ENCODE peak calls at places on chromosomes 4 and X, in four cellular contexts. K, I, N and H are unnamed samples.
A peak's percentile ranks its signal among the peaks of the same experiment; 100 is the strongest.

GRCh38 chr4:51942108-51942832 is 77.9 kb downstream of the LRRC66 start:
- DNase-seq in N (no peak), I (peak; percentile 12), K (no peak), H (peak; percentile 30)

GRCh38 chr4:186557486-186557885 is 2.1 kb upstream of the MTNR1A start:
- DNase-seq in K (no peak), N (no peak), I (peak; percentile 40), H (no peak)

GRCh38 chrX:138128025-138128671 is 562.2 kb downstream of the ZIC3 start:
- DNase-seq in N (no peak), I (no peak), K (no peak), H (no peak)

GRCh38 chr4:8427761-8428287 is 12.7 kb downstream of the ACOX3 start:
- DNase-seq in N (no peak), K (peak; percentile 34), I (peak; percentile 46), H (no peak)

GRCh38 chr4:75545526-75545925 is 10.3 kb upstream of the ODAPH start:
- DNase-seq in K (no peak), I (peak; percentile 1), N (no peak), H (no peak)

GRCh38 chr4:48372272-48372671 is 30.9 kb downstream of the SLAIN2 start:
- DNase-seq in I (no peak), N (no peak), K (no peak), H (no peak)

GRCh38 chr4:113869743-113870375 is 108.3 kb upstream of the CAMK2D start:
- DNase-seq in K (peak; percentile 85), N (no peak), I (peak; percentile 39), H (peak; percentile 92)

GRCh38 chr4:13427599-13428325 is 56.4 kb downstream of the RAB28 start:
- DNase-seq in K (no peak), N (no peak), I (no peak), H (no peak)

GRCh38 chr4:27684501-27685077 is 823.9 kb downstream of the STIM2 start:
- DNase-seq in K (peak; percentile 34), N (peak; percentile 56), I (no peak), H (peak; percentile 10)

GRCh38 chr4:6755088-6755753 is 27.3 kb upstream of the KIAA0232 start:
- DNase-seq in I (no peak), K (no peak), N (no peak), H (no peak)

GRCh38 chr4:150781108-150781663 is 199.2 kb downstream of the MAB21L2 start:
- DNase-seq in K (no peak), I (no peak), N (no peak), H (no peak)

GRCh38 chrX:45806410-45807121 is 605.9 kb upstream of the DIPK2B start:
- DNase-seq in K (peak; percentile 67), I (peak; percentile 62), N (no peak), H (peak; percentile 32)

GRCh38 chr4:100983426-100983825 is 363.9 kb downstream of the PPP3CA start:
- DNase-seq in I (peak; percentile 30), N (no peak), K (no peak), H (no peak)

GRCh38 chr4:41913509-41913908 is 21.7 kb upstream of the TMEM33 start:
- DNase-seq in N (no peak), I (peak; percentile 7), K (no peak), H (no peak)

GRCh38 chr4:41661447-41662076 is 87.0 kb downstream of the PHOX2B start:
- DNase-seq in K (peak; percentile 64), I (peak; percentile 31), N (peak; percentile 69), H (no peak)

GRCh38 chrX:120021927-120022326 is 55.6 kb downstream of the RHOXF2B start:
- DNase-seq in I (no peak), K (no peak), N (no peak), H (no peak)

GRCh38 chr4:131137196-131137595 is 2011.9 kb upstream of the PCDH10 start:
- DNase-seq in I (no peak), N (no peak), K (no peak), H (peak; percentile 72)

GRCh38 chr4:76960014-76960413 is 10.5 kb downstream of the SEPTIN11 start:
- DNase-seq in N (no peak), K (peak; percentile 21), I (no peak), H (peak; percentile 87)

GRCh38 chr4:985123-985830 is 1.6 kb upstream of the IDUA start:
- DNase-seq in K (peak; percentile 84), N (peak; percentile 94), I (no peak), H (no peak)

GRCh38 chr4:140851032-140851636 is 94.9 kb upstream of the TBC1D9 start:
- DNase-seq in K (peak; percentile 34), N (no peak), I (peak; percentile 45), H (peak; percentile 6)

GRCh38 chr4:184329235-184330007 is 111.7 kb upstream of the ENPP6 start:
- DNase-seq in N (no peak), I (no peak), K (no peak), H (no peak)

GRCh38 chr4:14368391-14368790 is 633.9 kb upstream of the CPEB2 start:
- DNase-seq in I (no peak), N (no peak), K (no peak), H (no peak)

GRCh38 chrX:39262641-39263040 is 461.4 kb downstream of the MID1IP1 start:
- DNase-seq in K (no peak), N (no peak), I (no peak), H (no peak)

GRCh38 chr4:141329174-141329569 is 108.5 kb downstream of the ZNF330 start:
- DNase-seq in K (no peak), I (peak; percentile 88), N (no peak), H (no peak)

GRCh38 chrX:47184486-47184885 is 9.1 kb upstream of the UBA1 start:
- DNase-seq in K (no peak), I (no peak), N (no peak), H (no peak)

GRCh38 chr4:143337600-143338287 is 1.1 kb downstream of the GAB1 start:
- DNase-seq in I (peak; percentile 34), K (peak; percentile 13), N (peak; percentile 74), H (no peak)

DNA sequence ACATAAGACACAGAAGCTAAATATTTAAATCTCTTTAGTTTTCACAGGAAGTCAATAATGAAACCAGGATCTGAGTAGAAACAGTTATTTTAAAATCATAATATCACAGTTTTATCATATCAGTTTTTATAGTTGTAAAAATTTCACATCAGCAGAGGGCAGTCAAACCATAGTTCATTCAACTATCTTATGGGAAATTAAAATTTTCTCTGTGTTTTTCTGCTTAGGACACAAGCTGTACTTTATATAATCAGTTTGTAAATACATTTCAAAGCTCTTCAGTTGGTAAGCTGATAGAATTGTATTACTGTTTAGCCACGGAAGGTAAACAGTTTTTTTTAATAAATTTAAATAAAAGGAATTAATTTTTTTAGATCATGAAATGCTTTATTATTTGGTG is 204.8 kb upstream of the NUDT6 start:
- DNase-seq in K (no peak), I (no peak), N (no peak), H (no peak)
- TF ChIP-seq CTCF in K (no peak), I (no peak), N (peak; percentile 40), H (no peak)

GRCh38 chrX:104309169-104309568 is 54.4 kb upstream of the ESX1 start:
- DNase-seq in I (no peak), K (no peak), N (no peak), H (no peak)
- TF ChIP-seq CTCF in I (peak; percentile 6), K (no peak), N (no peak), H (peak; percentile 8)

GRCh38 chr4:156686120-156686519 is 285.5 kb downstream of the PDGFC start:
- DNase-seq in N (no peak), I (peak; percentile 96), K (no peak), H (peak; percentile 59)

GRCh38 chr4:156694413-156694812 is 277.2 kb downstream of the PDGFC start:
- DNase-seq in I (no peak), K (no peak), N (no peak), H (no peak)

GRCh38 chr4:156693557-156693956 is 278.0 kb downstream of the PDGFC start:
- DNase-seq in K (no peak), N (no peak), I (no peak), H (no peak)

GRCh38 chr4:156695163-156695562 is 276.4 kb downstream of the PDGFC start:
- DNase-seq in I (no peak), K (no peak), N (no peak), H (no peak)

DNA sequence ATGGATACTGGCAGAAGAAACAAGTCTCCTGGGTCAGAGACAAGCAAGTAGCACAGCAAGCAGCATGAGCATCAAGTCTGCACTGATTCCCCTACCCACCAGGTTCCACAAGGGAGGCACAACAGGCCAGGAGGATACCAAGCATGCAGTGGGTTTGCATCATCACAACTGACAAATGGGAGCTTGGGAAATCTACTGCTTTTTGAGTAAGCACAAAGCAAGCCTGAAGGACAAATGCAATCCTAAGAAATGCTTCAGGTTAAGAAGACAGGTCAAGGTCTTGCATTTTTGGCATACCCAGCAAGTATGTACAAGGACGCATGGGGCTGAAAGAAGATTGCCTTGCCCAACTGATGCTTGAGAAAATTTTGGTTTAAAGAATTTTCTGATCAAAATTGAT is 279.6 kb downstream of the PDGFC start:
- DNase-seq in K (no peak), N (no peak), I (no peak), H (no peak)
- TF ChIP-seq CTCF in K (no peak), N (no peak), I (no peak), H (no peak)

DNA sequence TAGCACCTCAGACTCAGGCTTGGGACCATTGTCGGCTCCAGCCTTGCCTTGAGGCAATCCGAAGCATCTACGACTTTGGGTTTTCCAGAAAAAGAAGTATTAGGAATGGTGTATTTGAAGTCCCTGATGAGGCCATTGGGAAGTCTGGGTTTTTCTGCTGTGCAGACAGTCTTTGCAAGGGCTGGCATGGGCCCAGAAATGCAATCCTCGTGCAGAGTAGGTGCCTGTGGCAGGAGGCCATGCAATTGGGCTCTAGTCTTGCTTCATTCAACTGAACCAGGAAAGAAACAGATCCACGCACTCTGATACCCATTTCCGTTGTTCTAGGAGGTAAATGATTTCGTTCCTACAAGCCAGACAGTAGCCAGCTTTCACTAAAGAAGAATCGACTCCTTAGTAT is 12.4 kb downstream of the ZFP92 start:
- DNase-seq in N (peak; percentile 79), K (no peak), I (no peak), H (no peak)
- TF ChIP-seq CTCF in N (no peak), K (no peak), I (no peak), H (no peak)

GRCh38 chr4:2436301-2436700 is 17.5 kb downstream of the CFAP99 start:
- DNase-seq in I (peak; percentile 68), N (no peak), K (no peak), H (no peak)
- TF ChIP-seq CTCF in I (peak; percentile 32), N (no peak), K (no peak), H (peak; percentile 35)

DNA sequence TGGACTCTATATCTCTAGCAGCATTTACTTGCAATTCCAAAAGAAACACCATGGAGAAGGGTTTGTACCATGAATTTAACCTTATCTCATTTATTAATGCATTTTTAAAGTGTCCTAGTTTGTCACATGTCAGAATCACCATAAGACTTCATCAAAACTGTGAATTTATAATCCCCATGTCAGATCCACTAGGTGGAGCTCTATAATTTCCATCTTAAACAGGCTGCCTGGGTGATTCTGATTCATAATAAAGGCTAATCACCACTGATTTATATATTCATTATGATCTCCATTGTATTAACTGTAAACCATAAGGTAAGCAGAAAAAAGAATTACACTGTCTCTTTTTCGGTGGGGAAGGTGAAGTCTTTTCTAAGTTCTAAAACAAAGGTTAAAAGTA is 4.0 kb downstream of the TCEAL2 start:
- DNase-seq in I (no peak), N (no peak), K (no peak), H (no peak)
- TF ChIP-seq CTCF in I (no peak), N (peak; percentile 30), K (peak; percentile 23), H (peak; percentile 45)

GRCh38 chr4:147620315-147620714 is 3.1 kb downstream of the TMEM184C start:
- DNase-seq in N (no peak), I (no peak), K (no peak), H (no peak)

GRCh38 chr4:147616849-147617172 is 386 bp upstream of the TMEM184C start:
- DNase-seq in K (no peak), N (no peak), I (no peak), H (no peak)

GRCh38 chr4:147617841-147618421 is 734 bp downstream of the TMEM184C start:
- DNase-seq in I (no peak), N (no peak), K (no peak), H (no peak)

GRCh38 chr4:147617173-147617840 is at the start of gene TMEM184C:
- DNase-seq in K (peak; percentile 99), I (peak; percentile 91), N (peak; percentile 99), H (peak; percentile 69)
- TF ChIP-seq CTCF in K (no peak), I (no peak), N (no peak), H (no peak)